ENCODE peak calls at places on chromosomes 6 and 20, in eight cellular contexts. N is sigmoid colon, R is heart right ventricle, M is astrocyte of the spinal cord, Z is colonic mucosa, I is tibial nerve, K is SJSA1, W is mammary epithelial cell. X is an unnamed sample.

GRCh38 chr6:27847706-27848105 is 64.5 kb downstream of the OR2B2 start:
- DNase-seq in N (no peak), R (no peak), M (no peak), Z (no peak), I (no peak), K (no peak), W (peak; percentile 31), X (no peak)

GRCh38 chr6:124090491-124090890 is 286.8 kb downstream of the NKAIN2 start:
- DNase-seq in N (no peak), R (no peak), M (no peak), Z (no peak), I (no peak), K (no peak), W (peak; percentile 34), X (no peak)

GRCh38 chr20:61791995-61792394 is 273.7 kb downstream of the TAF4 start:
- DNase-seq in N (no peak), R (no peak), M (no peak), Z (no peak), I (no peak), K (no peak), W (no peak), X (no peak)

GRCh38 chr20:62352402-62353288 is 14.5 kb downstream of the LAMA5 start:
- DNase-seq in N (peak; percentile 96), R (peak; percentile 82), M (peak; percentile 38), Z (no peak), I (no peak), K (no peak), W (peak; percentile 69), X (no peak)

GRCh38 chr6:36977470-36977941 is 8.5 kb downstream of the MTCH1 start:
- DNase-seq in N (no peak), R (no peak), M (no peak), Z (no peak), I (no peak), K (no peak), W (no peak), X (no peak)

GRCh38 chr6:29989211-29989610 is 46.9 kb downstream of the HLA-A start:
- DNase-seq in N (no peak), R (no peak), M (peak; percentile 11), Z (no peak), I (no peak), K (no peak), W (no peak), X (no peak)

GRCh38 chr20:14882157-14882556 is 544.7 kb upstream of the FLRT3 start:
- DNase-seq in N (no peak), R (no peak), M (no peak), Z (no peak), I (no peak), K (no peak), W (no peak), X (no peak)

GRCh38 chr6:25485820-25486559 is 166.0 kb upstream of the SCGN start:
- DNase-seq in N (peak; percentile 63), R (peak; percentile 68), M (no peak), Z (no peak), I (no peak), K (no peak), W (no peak), X (no peak)

GRCh38 chr6:40344566-40345185 is 242.5 kb downstream of the LRFN2 start:
- DNase-seq in N (peak; percentile 48), R (no peak), M (no peak), Z (peak; percentile 6), I (no peak), K (no peak), W (no peak), X (no peak)

GRCh38 chr6:13486679-13487121 is 700 bp downstream of the GFOD1 start:
- DNase-seq in N (peak; percentile 86), R (peak; percentile 54), M (peak; percentile 67), Z (peak; percentile 58), I (peak; percentile 14), K (peak; percentile 66), W (peak; percentile 64), X (no peak)

GRCh38 chr6:136446145-136446544 is 104.1 kb downstream of the MAP7 start:
- DNase-seq in N (no peak), R (no peak), M (no peak), Z (no peak), I (no peak), K (no peak), W (no peak), X (no peak)

GRCh38 chr20:59572515-59572914 is 31.8 kb upstream of the PHACTR3 start:
- DNase-seq in N (no peak), R (no peak), M (no peak), Z (no peak), I (no peak), K (no peak), W (no peak), X (no peak)

GRCh38 chr20:14951105-14951504 is 613.7 kb upstream of the FLRT3 start:
- DNase-seq in N (no peak), R (no peak), M (no peak), Z (no peak), I (no peak), K (no peak), W (peak; percentile 36), X (no peak)

GRCh38 chr20:13028001-13028400 is 19.2 kb downstream of the SPTLC3 start:
- DNase-seq in N (no peak), R (no peak), M (peak; percentile 26), Z (no peak), I (no peak), K (no peak), W (peak; percentile 65), X (no peak)

GRCh38 chr20:13031751-13032150 is 23.0 kb downstream of the SPTLC3 start:
- DNase-seq in N (no peak), R (no peak), M (no peak), Z (no peak), I (no peak), K (no peak), W (no peak), X (no peak)

GRCh38 chr20:13028673-13029072 is 19.9 kb downstream of the SPTLC3 start:
- DNase-seq in N (no peak), R (no peak), M (no peak), Z (no peak), I (no peak), K (no peak), W (no peak), X (no peak)

GRCh38 chr20:13034115-13034514 is 25.3 kb downstream of the SPTLC3 start:
- DNase-seq in N (no peak), R (no peak), M (no peak), Z (no peak), I (no peak), K (no peak), W (no peak), X (no peak)

GRCh38 chr20:13029687-13030510 is 21.1 kb downstream of the SPTLC3 start:
- DNase-seq in N (no peak), R (no peak), M (peak; percentile 98), Z (peak; percentile 22), I (no peak), K (peak; percentile 88), W (peak; percentile 95), X (peak; percentile 90)
- H3K4me3 ChIP-seq in N (no peak overlapping the region), R (no peak overlapping the region), M (no peak overlapping the region), Z (no peak overlapping the region), I (no peak overlapping the region), K (no peak overlapping the region), W (peak overlapping the region; percentile 5), X (no peak overlapping the region)

GRCh38 chr6:63352587-63353281 is 33.0 kb upstream of the LGSN start:
- DNase-seq in N (no peak), R (peak; percentile 21), M (peak; percentile 39), Z (peak; percentile 61), I (no peak), K (no peak), W (peak; percentile 22), X (peak; percentile 21)
- H3K4me3 ChIP-seq in N (no peak overlapping the region), R (no peak overlapping the region), M (no peak overlapping the region), Z (no peak overlapping the region), I (no peak overlapping the region), K (no peak overlapping the region), W (no peak overlapping the region), X (no peak overlapping the region)

GRCh38 chr6:159716247-159717086 is 10.8 kb upstream of the WTAP start:
- DNase-seq in N (peak; percentile 89), R (peak; percentile 21), M (peak; percentile 88), Z (no peak), I (no peak), K (no peak), W (peak; percentile 96), X (peak; percentile 97)
- H3K4me3 ChIP-seq in N (peak overlapping the region; percentile 13), R (no peak overlapping the region), M (no peak overlapping the region), Z (no peak overlapping the region), I (no peak overlapping the region), K (no peak overlapping the region), W (no peak overlapping the region), X (no peak overlapping the region)

GRCh38 chr6:135087803-135088202 is 33.2 kb upstream of the HBS1L start:
- DNase-seq in N (no peak), R (no peak), M (no peak), Z (no peak), I (no peak), K (no peak), W (no peak), X (no peak)
- H3K4me3 ChIP-seq in N (no peak overlapping the region), R (no peak overlapping the region), M (no peak overlapping the region), Z (no peak overlapping the region), I (no peak overlapping the region), K (no peak overlapping the region), W (no peak overlapping the region), X (no peak overlapping the region)

GRCh38 chr6:170555305-170555704 is 1.1 kb downstream of the TBP start:
- DNase-seq in N (no peak), R (no peak), M (no peak), Z (no peak), I (no peak), K (no peak), W (no peak), X (no peak)
- H3K4me3 ChIP-seq in N (peak overlapping the region; percentile 71), R (peak overlapping the region; percentile 92), M (peak overlapping the region; percentile 95), Z (peak overlapping the region; percentile 72), I (no peak overlapping the region), K (peak overlapping the region; percentile 81), W (peak overlapping the region; percentile 100), X (peak overlapping the region; percentile 98)

GRCh38 chr20:2691663-2692035 is 931 bp upstream of the EBF4 start:
- DNase-seq in N (no peak), R (no peak), M (no peak), Z (no peak), I (no peak), K (no peak), W (no peak), X (no peak)
- H3K4me3 ChIP-seq in N (peak overlapping the region; percentile 72), R (peak overlapping the region; percentile 54), M (no peak overlapping the region), Z (no peak overlapping the region), I (peak overlapping the region; percentile 51), K (no peak overlapping the region), W (no peak overlapping the region), X (no peak overlapping the region)

GRCh38 chr6:3195377-3195694 is 32.1 kb downstream of the TUBB2B start:
- DNase-seq in N (no peak), R (no peak), M (no peak), Z (no peak), I (no peak), K (no peak), W (no peak), X (no peak)
- H3K4me3 ChIP-seq in N (no peak overlapping the region), R (no peak overlapping the region), M (no peak overlapping the region), Z (no peak overlapping the region), I (no peak overlapping the region), K (no peak overlapping the region), W (no peak overlapping the region), X (no peak overlapping the region)

GRCh38 chr6:32223258-32224235 is at the start of gene NOTCH4:
- DNase-seq in N (no peak), R (peak; percentile 71), M (no peak), Z (no peak), I (no peak), K (no peak), W (no peak), X (no peak)
- H3K4me3 ChIP-seq in N (peak within 1 kb of the TSS; percentile 9), R (peak within 1 kb of the TSS; percentile 51), M (no peak within 1 kb of the TSS), Z (no peak within 1 kb of the TSS), I (no peak within 1 kb of the TSS), K (no peak within 1 kb of the TSS), W (no peak within 1 kb of the TSS), X (no peak within 1 kb of the TSS)